ENCODE peak calls at places on chromosome 13, in ten cellular contexts. C, Q, K, U, B, T, A, H, V and F are unnamed samples.
A peak's percentile ranks its signal among the peaks of the same experiment; 100 is the strongest.

GRCh38 chr13:43009506-43009905 is 13.9 kb upstream of the DNAJC15 start:
- DNase-seq in C (no peak), Q (no peak), K (peak; percentile 46), U (no peak), B (no peak), T (no peak), A (no peak), H (no peak), V (no peak), F (no peak)

GRCh38 chr13:48403151-48403631 is 9.7 kb downstream of the LPAR6 start:
- DNase-seq in C (no peak), Q (peak; percentile 24), K (peak; percentile 67), U (peak; percentile 72), B (no peak), T (no peak), A (no peak), H (no peak), V (no peak), F (no peak)

GRCh38 chr13:29922281-29922821 is 71.9 kb upstream of the UBL3 start:
- DNase-seq in C (no peak), Q (no peak), K (peak; percentile 25), U (no peak), B (no peak), T (no peak), A (no peak), H (no peak), V (peak; percentile 37), F (no peak)

GRCh38 chr13:46010148-46010547 is 42.4 kb downstream of the ZC3H13 start:
- DNase-seq in C (no peak), Q (no peak), K (no peak), U (no peak), B (no peak), T (no peak), A (no peak), H (no peak), V (no peak), F (no peak)

GRCh38 chr13:27349458-27349857 is 75.0 kb upstream of the GTF3A start:
- DNase-seq in C (no peak), Q (no peak), K (peak; percentile 68), U (no peak), B (no peak), T (no peak), A (no peak), H (no peak), V (peak; percentile 59), F (no peak)

GRCh38 chr13:65468628-65469027 is 1761.5 kb downstream of the PCDH9 start:
- DNase-seq in C (no peak), Q (no peak), K (peak; percentile 74), U (no peak), B (no peak), T (no peak), A (no peak), H (no peak), V (no peak), F (no peak)

GRCh38 chr13:46716821-46717220 is 80.1 kb downstream of the ESD start:
- DNase-seq in C (no peak), Q (no peak), K (no peak), U (no peak), B (no peak), T (no peak), A (no peak), H (no peak), V (no peak), F (no peak)

GRCh38 chr13:98877936-98878335 is 99.9 kb downstream of the DOCK9 start:
- DNase-seq in C (no peak), Q (no peak), K (no peak), U (no peak), B (no peak), T (no peak), A (no peak), H (peak; percentile 79), V (no peak), F (no peak)

GRCh38 chr13:49218493-49219051 is 1.6 kb upstream of the MLNR start:
- DNase-seq in C (no peak), Q (no peak), K (peak; percentile 32), U (no peak), B (no peak), T (no peak), A (no peak), H (peak; percentile 43), V (no peak), F (peak; percentile 14)

GRCh38 chr13:30088312-30088855 is 219.0 kb downstream of the KATNAL1 start:
- DNase-seq in C (no peak), Q (no peak), K (no peak), U (no peak), B (no peak), T (no peak), A (no peak), H (peak; percentile 52), V (no peak), F (no peak)

GRCh38 chr13:89890806-89891205 is 1456.7 kb upstream of the MIR17HG start:
- DNase-seq in C (no peak), Q (no peak), K (no peak), U (no peak), B (no peak), T (no peak), A (no peak), H (no peak), V (no peak), F (no peak)

GRCh38 chr13:110106726-110107125 is 200.2 kb downstream of the COL4A1 start:
- DNase-seq in C (no peak), Q (no peak), K (peak; percentile 69), U (no peak), B (no peak), T (no peak), A (no peak), H (no peak), V (no peak), F (no peak)

GRCh38 chr13:93925976-93926375 is 553.5 kb downstream of the DCT start:
- DNase-seq in C (no peak), Q (no peak), K (no peak), U (no peak), B (no peak), T (no peak), A (no peak), H (no peak), V (no peak), F (no peak)

GRCh38 chr13:110125613-110126272 is 181.2 kb downstream of the COL4A1 start:
- DNase-seq in C (no peak), Q (no peak), K (no peak), U (no peak), B (no peak), T (no peak), A (no peak), H (no peak), V (no peak), F (no peak)

GRCh38 chr13:46648166-46648607 is 95.2 kb downstream of the LRCH1 start:
- DNase-seq in C (peak; percentile 45), Q (no peak), K (no peak), U (peak; percentile 8), B (no peak), T (peak; percentile 86), A (no peak), H (peak; percentile 47), V (no peak), F (peak; percentile 46)

GRCh38 chr13:110209950-110210603 is 96.9 kb downstream of the COL4A1 start:
- DNase-seq in C (no peak), Q (no peak), K (no peak), U (no peak), B (no peak), T (no peak), A (no peak), H (no peak), V (no peak), F (no peak)

GRCh38 chr13:83153833-83154232 is 728.4 kb downstream of the SLITRK1 start:
- DNase-seq in C (no peak), Q (no peak), K (peak; percentile 24), U (no peak), B (no peak), T (peak; percentile 88), A (no peak), H (no peak), V (no peak), F (no peak)

GRCh38 chr13:111210945-111211469 is 95.9 kb downstream of the ARHGEF7 start:
- DNase-seq in C (no peak), Q (no peak), K (no peak), U (no peak), B (no peak), T (no peak), A (no peak), H (no peak), V (no peak), F (no peak)